ENCODE peak calls at places on chromosomes 1 and 21, in nine cellular contexts. One of them, this sample, is unnamed.

GRCh38 chr1:3609769-3610157 is 1.5 kb downstream of the MEGF6 start:
- DNase-seq in stomach: no peak
- DNase-seq in esophagus muscularis mucosa: no peak
- DNase-seq in transverse colon: no peak
- DNase-seq in HL-60: no peak
- DNase-seq in prostate gland: no peak
- DNase-seq in suprapubic skin: no peak
- DNase-seq in GM23338: no peak
- DNase-seq in vagina: no peak
- DNase-seq in this sample: no peak

GRCh38 chr21:33971492-33972013 is 55.9 kb upstream of the ATP5PO start:
- DNase-seq in stomach: no peak
- DNase-seq in suprapubic skin: no peak
- DNase-seq in vagina: peak; percentile 34
- DNase-seq in transverse colon: no peak
- DNase-seq in HL-60: no peak
- DNase-seq in GM23338: peak; percentile 78
- DNase-seq in esophagus muscularis mucosa: no peak
- DNase-seq in prostate gland: peak; percentile 29
- DNase-seq in this sample: no peak

GRCh38 chr1:155859881-155860841 is 794 bp downstream of the SYT11 start:
- DNase-seq in transverse colon: peak; percentile 55
- DNase-seq in GM23338: peak; percentile 95
- DNase-seq in prostate gland: no peak
- DNase-seq in esophagus muscularis mucosa: no peak
- DNase-seq in vagina: no peak
- DNase-seq in HL-60: peak; percentile 42
- DNase-seq in suprapubic skin: peak; percentile 89
- DNase-seq in stomach: peak; percentile 33
- DNase-seq in this sample: peak; percentile 91

GRCh38 chr1:89624314-89624713 is 8.6 kb upstream of the LRRC8C start:
- DNase-seq in transverse colon: no peak
- DNase-seq in esophagus muscularis mucosa: no peak
- DNase-seq in vagina: no peak
- DNase-seq in suprapubic skin: no peak
- DNase-seq in stomach: no peak
- DNase-seq in prostate gland: no peak
- DNase-seq in HL-60: no peak
- DNase-seq in GM23338: no peak
- DNase-seq in this sample: no peak

GRCh38 chr1:152486400-152487006 is 24.1 kb upstream of the LCE5A start:
- DNase-seq in esophagus muscularis mucosa: no peak
- DNase-seq in prostate gland: no peak
- DNase-seq in HL-60: no peak
- DNase-seq in transverse colon: no peak
- DNase-seq in GM23338: peak; percentile 78
- DNase-seq in suprapubic skin: no peak
- DNase-seq in vagina: no peak
- DNase-seq in stomach: no peak
- DNase-seq in this sample: no peak

GRCh38 chr1:44723496-44724407 is 7.2 kb downstream of the RNU5D-1 start:
- DNase-seq in prostate gland: no peak
- DNase-seq in stomach: no peak
- DNase-seq in HL-60: peak; percentile 77
- DNase-seq in vagina: no peak
- DNase-seq in suprapubic skin: no peak
- DNase-seq in esophagus muscularis mucosa: no peak
- DNase-seq in GM23338: no peak
- DNase-seq in transverse colon: peak; percentile 56
- DNase-seq in this sample: no peak

GRCh38 chr1:979744-980072 is 2.2 kb downstream of the PERM1 start:
- DNase-seq in esophagus muscularis mucosa: no peak
- DNase-seq in suprapubic skin: no peak
- DNase-seq in vagina: no peak
- DNase-seq in prostate gland: no peak
- DNase-seq in transverse colon: no peak
- DNase-seq in GM23338: no peak
- DNase-seq in HL-60: no peak
- DNase-seq in stomach: no peak
- DNase-seq in this sample: no peak

GRCh38 chr1:46687095-46687659 is 15.5 kb downstream of the TEX38 start:
- DNase-seq in prostate gland: peak; percentile 93
- DNase-seq in esophagus muscularis mucosa: no peak
- DNase-seq in vagina: no peak
- DNase-seq in GM23338: no peak
- DNase-seq in suprapubic skin: peak; percentile 71
- DNase-seq in stomach: peak; percentile 96
- DNase-seq in transverse colon: peak; percentile 94
- DNase-seq in HL-60: peak; percentile 13
- DNase-seq in this sample: peak; percentile 92

GRCh38 chr1:87294633-87295032 is 34.0 kb upstream of the LMO4 start:
- DNase-seq in prostate gland: no peak
- DNase-seq in vagina: no peak
- DNase-seq in GM23338: no peak
- DNase-seq in stomach: no peak
- DNase-seq in esophagus muscularis mucosa: no peak
- DNase-seq in suprapubic skin: no peak
- DNase-seq in transverse colon: no peak
- DNase-seq in HL-60: no peak
- DNase-seq in this sample: no peak

GRCh38 chr1:246726881-246727280 is 2.7 kb downstream of the SCCPDH start:
- DNase-seq in prostate gland: no peak
- DNase-seq in HL-60: no peak
- DNase-seq in stomach: no peak
- DNase-seq in suprapubic skin: no peak
- DNase-seq in vagina: no peak
- DNase-seq in esophagus muscularis mucosa: no peak
- DNase-seq in GM23338: no peak
- DNase-seq in transverse colon: no peak
- DNase-seq in this sample: no peak

GRCh38 chr1:30743584-30744059 is 14.0 kb downstream of the LAPTM5 start:
- DNase-seq in esophagus muscularis mucosa: no peak
- DNase-seq in HL-60: no peak
- DNase-seq in prostate gland: no peak
- DNase-seq in GM23338: no peak
- DNase-seq in transverse colon: no peak
- DNase-seq in suprapubic skin: no peak
- DNase-seq in stomach: no peak
- DNase-seq in vagina: no peak
- DNase-seq in this sample: no peak

GRCh38 chr1:6490181-6491075 is 1.0 kb downstream of the PLEKHG5 start:
- DNase-seq in stomach: peak; percentile 80
- DNase-seq in suprapubic skin: no peak
- DNase-seq in transverse colon: peak; percentile 84
- DNase-seq in HL-60: no peak
- DNase-seq in esophagus muscularis mucosa: no peak
- DNase-seq in GM23338: peak; percentile 95
- DNase-seq in prostate gland: peak; percentile 69
- DNase-seq in vagina: no peak
- DNase-seq in this sample: no peak

GRCh38 chr1:166489670-166490436 is 323.1 kb upstream of the FAM78B start:
- DNase-seq in suprapubic skin: peak; percentile 55
- DNase-seq in transverse colon: peak; percentile 22
- DNase-seq in prostate gland: no peak
- DNase-seq in GM23338: no peak
- DNase-seq in vagina: no peak
- DNase-seq in HL-60: peak; percentile 49
- DNase-seq in esophagus muscularis mucosa: no peak
- DNase-seq in stomach: no peak
- DNase-seq in this sample: peak; percentile 62

GRCh38 chr1:2148691-2149090 is 45.9 kb downstream of the FAAP20 start:
- DNase-seq in HL-60: peak; percentile 92
- DNase-seq in transverse colon: peak; percentile 31
- DNase-seq in prostate gland: no peak
- DNase-seq in stomach: peak; percentile 38
- DNase-seq in suprapubic skin: no peak
- DNase-seq in vagina: no peak
- DNase-seq in esophagus muscularis mucosa: no peak
- DNase-seq in GM23338: no peak
- DNase-seq in this sample: no peak

GRCh38 chr21:43308511-43309283 is 118.2 kb downstream of the SIK1 start:
- DNase-seq in suprapubic skin: peak; percentile 55
- DNase-seq in vagina: no peak
- DNase-seq in GM23338: no peak
- DNase-seq in prostate gland: no peak
- DNase-seq in esophagus muscularis mucosa: no peak
- DNase-seq in HL-60: no peak
- DNase-seq in transverse colon: no peak
- DNase-seq in stomach: no peak
- DNase-seq in this sample: peak; percentile 13

DNA sequence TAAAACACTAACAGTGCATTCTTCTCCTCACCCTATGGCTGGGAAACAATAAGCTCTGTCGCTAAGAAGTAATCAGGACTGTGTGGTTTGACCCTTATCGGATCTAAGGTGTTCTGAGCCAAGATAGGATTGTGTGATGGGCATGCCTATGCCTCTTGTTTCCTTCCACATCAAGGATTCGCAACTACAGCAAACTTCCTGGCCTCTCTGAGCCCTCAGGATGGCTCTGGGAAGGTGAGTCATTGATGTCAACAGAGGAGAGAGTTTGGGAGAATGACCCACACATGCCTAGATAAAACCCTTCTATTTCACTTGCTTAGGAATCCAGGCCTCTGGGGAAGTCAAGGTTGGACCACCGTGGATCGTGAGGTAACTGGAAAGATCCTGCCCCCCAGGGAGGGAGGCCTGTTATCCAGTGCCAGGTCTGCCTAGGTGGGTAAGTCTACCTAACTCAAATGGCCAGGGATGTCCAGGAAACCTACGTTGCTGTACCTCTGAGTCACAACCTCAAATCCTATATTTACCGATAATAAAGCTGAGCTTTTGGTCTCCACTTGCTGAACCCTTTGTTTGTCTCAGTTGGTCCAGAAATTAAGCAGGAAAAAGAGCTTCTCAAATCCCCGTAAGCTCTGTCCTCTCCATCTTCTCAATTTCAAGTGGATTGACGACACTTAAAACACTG is 27.4 kb downstream of the TIAM1 start:
- DNase-seq in vagina: no peak
- DNase-seq in HL-60: no peak
- DNase-seq in suprapubic skin: no peak
- DNase-seq in esophagus muscularis mucosa: no peak
- DNase-seq in stomach: no peak
- DNase-seq in GM23338: no peak
- DNase-seq in transverse colon: no peak
- DNase-seq in prostate gland: no peak
- DNase-seq in this sample: no peak
- TF ChIP-seq POLR2AphosphoS5 in vagina: no peak
- TF ChIP-seq POLR2AphosphoS5 in HL-60: no peak
- TF ChIP-seq POLR2AphosphoS5 in suprapubic skin: no peak
- TF ChIP-seq POLR2AphosphoS5 in esophagus muscularis mucosa: no peak
- TF ChIP-seq POLR2AphosphoS5 in stomach: no peak
- TF ChIP-seq POLR2AphosphoS5 in GM23338: no peak
- TF ChIP-seq POLR2AphosphoS5 in transverse colon: no peak
- TF ChIP-seq POLR2AphosphoS5 in prostate gland: no peak
- TF ChIP-seq POLR2AphosphoS5 in this sample: no peak

GRCh38 chr1:76697361-76697760 is 169.9 kb upstream of the ST6GALNAC5 start:
- DNase-seq in suprapubic skin: no peak
- DNase-seq in transverse colon: no peak
- DNase-seq in vagina: no peak
- DNase-seq in GM23338: no peak
- DNase-seq in stomach: no peak
- DNase-seq in HL-60: no peak
- DNase-seq in prostate gland: no peak
- DNase-seq in esophagus muscularis mucosa: no peak
- DNase-seq in this sample: no peak
- H3K27ac ChIP-seq in suprapubic skin: no peak overlapping the region
- H3K27ac ChIP-seq in transverse colon: no peak overlapping the region
- H3K27ac ChIP-seq in vagina: no peak overlapping the region
- H3K27ac ChIP-seq in GM23338: no peak overlapping the region
- H3K27ac ChIP-seq in stomach: no peak overlapping the region
- H3K27ac ChIP-seq in HL-60: no peak overlapping the region
- H3K27ac ChIP-seq in prostate gland: no peak overlapping the region
- H3K27ac ChIP-seq in esophagus muscularis mucosa: no peak overlapping the region
- H3K27ac ChIP-seq in this sample: no peak overlapping the region

DNA sequence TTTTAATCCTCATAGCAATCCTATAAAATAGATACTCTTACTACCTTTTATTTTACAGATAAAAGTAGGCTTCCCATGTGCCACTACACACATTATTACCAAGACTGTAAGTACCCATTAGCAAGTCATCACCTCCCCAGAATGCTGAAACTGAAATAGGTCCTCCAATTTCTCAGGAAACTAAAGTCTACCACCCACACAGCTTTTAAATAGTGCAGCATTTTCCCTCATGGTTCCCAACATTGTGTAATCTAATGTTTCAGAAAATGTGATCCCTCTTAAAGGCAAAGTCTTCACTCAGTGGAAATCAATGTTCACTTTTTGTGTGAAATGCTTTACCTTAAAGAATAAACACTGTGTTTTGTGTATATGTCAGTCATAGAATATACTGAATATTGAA is 356.5 kb downstream of the GPATCH2 start:
- DNase-seq in esophagus muscularis mucosa: no peak
- DNase-seq in HL-60: no peak
- DNase-seq in transverse colon: no peak
- DNase-seq in suprapubic skin: no peak
- DNase-seq in GM23338: no peak
- DNase-seq in prostate gland: no peak
- DNase-seq in vagina: no peak
- DNase-seq in stomach: no peak
- DNase-seq in this sample: no peak
- H3K4me3 ChIP-seq in esophagus muscularis mucosa: no peak overlapping the region
- H3K4me3 ChIP-seq in HL-60: no peak overlapping the region
- H3K4me3 ChIP-seq in transverse colon: no peak overlapping the region
- H3K4me3 ChIP-seq in suprapubic skin: no peak overlapping the region
- H3K4me3 ChIP-seq in GM23338: no peak overlapping the region
- H3K4me3 ChIP-seq in prostate gland: no peak overlapping the region
- H3K4me3 ChIP-seq in vagina: no peak overlapping the region
- H3K4me3 ChIP-seq in stomach: no peak overlapping the region
- H3K4me3 ChIP-seq in this sample: no peak overlapping the region

DNA sequence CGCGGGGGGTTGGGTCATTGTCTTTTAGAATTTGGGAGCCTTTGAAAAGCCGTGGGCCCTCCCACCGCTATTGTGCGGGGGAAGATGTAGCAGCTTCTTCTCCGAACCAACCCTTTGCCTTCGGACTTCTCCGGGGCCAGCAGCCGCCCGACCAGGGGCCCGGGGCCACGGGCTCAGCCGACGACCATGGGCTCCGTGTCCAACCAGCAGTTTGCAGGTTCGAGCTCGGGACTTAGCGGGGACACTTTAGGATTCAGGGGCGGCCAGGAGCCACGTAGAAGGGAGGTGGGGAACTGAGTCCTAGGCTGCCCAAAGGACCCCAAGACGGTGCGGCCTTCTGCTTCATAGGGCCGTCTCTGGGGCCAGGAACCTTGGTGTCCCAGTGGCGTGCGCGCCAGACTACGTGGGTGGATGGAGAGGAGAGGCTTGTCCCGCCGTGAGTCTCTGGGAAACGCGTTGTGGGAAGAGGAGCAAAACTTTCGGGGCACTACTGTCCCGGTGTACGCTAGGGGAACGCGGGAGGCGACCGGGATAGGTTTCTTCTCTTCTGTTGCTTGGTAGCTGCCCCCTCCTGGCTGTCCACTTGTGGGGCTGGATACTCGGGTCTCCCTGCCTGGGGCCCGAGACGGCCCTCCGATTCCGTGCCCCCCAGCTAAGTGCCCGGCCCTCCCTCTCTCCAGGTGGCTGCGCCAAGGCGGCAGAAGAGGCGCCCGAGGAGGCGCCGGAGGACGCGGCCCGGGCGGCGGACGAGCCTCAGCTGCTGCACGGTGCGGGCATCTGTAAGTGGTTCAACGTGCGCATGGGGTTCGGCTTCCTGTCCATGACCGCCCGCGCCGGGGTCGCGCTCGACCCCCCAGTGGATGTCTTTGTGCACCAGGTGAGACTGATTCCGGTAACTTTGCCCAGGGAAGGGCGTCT is at the start of gene LIN28A:
- DNase-seq in esophagus muscularis mucosa: no peak
- DNase-seq in prostate gland: no peak
- DNase-seq in GM23338: no peak
- DNase-seq in stomach: no peak
- DNase-seq in vagina: no peak
- DNase-seq in transverse colon: no peak
- DNase-seq in HL-60: no peak
- DNase-seq in suprapubic skin: no peak
- DNase-seq in this sample: no peak
- TF ChIP-seq POLR2AphosphoS5 in esophagus muscularis mucosa: no peak
- TF ChIP-seq POLR2AphosphoS5 in prostate gland: no peak
- TF ChIP-seq POLR2AphosphoS5 in GM23338: peak; percentile 84
- TF ChIP-seq POLR2AphosphoS5 in stomach: no peak
- TF ChIP-seq POLR2AphosphoS5 in vagina: no peak
- TF ChIP-seq POLR2AphosphoS5 in transverse colon: no peak
- TF ChIP-seq POLR2AphosphoS5 in HL-60: no peak
- TF ChIP-seq POLR2AphosphoS5 in suprapubic skin: no peak
- TF ChIP-seq POLR2AphosphoS5 in this sample: no peak

This sample was measured in sigmoid colon.